ENCODE peak calls at places on chromosomes 13 and 19, in six cellular contexts. E is colonic mucosa, V is A549, Y is fibroblast of mammary gland, U is neural progenitor cell, H is prostate gland. N is an unnamed sample.

GRCh38 chr13:20125129-20125782 is 35.6 kb downstream of the GJA3 start:
- DNase-seq in V (no peak), Y (peak; percentile 81), H (no peak), E (no peak), U (no peak), N (no peak)

GRCh38 chr13:38008636-38009035 is 139.1 kb upstream of the TRPC4 start:
- DNase-seq in H (peak; percentile 16), U (no peak), Y (no peak), E (peak; percentile 37), V (no peak), N (no peak)

GRCh38 chr13:32938907-32939306 is 77.3 kb upstream of the KL start:
- DNase-seq in H (no peak), U (no peak), Y (peak; percentile 86), V (no peak), E (no peak), N (no peak)

GRCh38 chr19:33301011-33301899 is 1.1 kb downstream of the CEBPA start:
- DNase-seq in E (no peak), Y (no peak), H (peak; percentile 27), U (peak; percentile 59), V (no peak), N (peak; percentile 58)

GRCh38 chr19:38917921-38918491 is 6.0 kb upstream of the CCER2 start:
- DNase-seq in V (peak; percentile 90), E (no peak), Y (peak; percentile 9), H (no peak), U (peak; percentile 26), N (no peak)

GRCh38 chr19:29878973-29879654 is 62.9 kb upstream of the URI1 start:
- DNase-seq in H (no peak), V (peak; percentile 94), U (peak; percentile 18), E (no peak), Y (peak; percentile 65), N (peak; percentile 22)

GRCh38 chr19:13100031-13100588 is 2.5 kb downstream of the LYL1 start:
- DNase-seq in Y (peak; percentile 30), U (no peak), H (no peak), E (no peak), V (no peak), N (no peak)

GRCh38 chr19:17286742-17287141 is 5.0 kb downstream of the ANKLE1 start:
- DNase-seq in E (no peak), Y (no peak), U (no peak), V (no peak), H (no peak), N (no peak)

GRCh38 chr13:32917504-32917903 is 98.7 kb upstream of the KL start:
- DNase-seq in Y (peak; percentile 28), U (no peak), V (no peak), E (no peak), H (no peak), N (no peak)

GRCh38 chr19:37986048-37986750 is 79.2 kb downstream of the SIPA1L3 start:
- DNase-seq in V (no peak), Y (no peak), E (no peak), U (no peak), H (no peak), N (peak; percentile 74)

GRCh38 chr13:44516771-44517170 is 59.4 kb downstream of the TSC22D1 start:
- DNase-seq in Y (no peak), H (no peak), U (peak; percentile 47), E (no peak), V (no peak), N (no peak)

GRCh38 chr19:18348171-18348570 is 7.8 kb downstream of the PGPEP1 start:
- DNase-seq in U (no peak), H (no peak), Y (no peak), E (no peak), V (no peak), N (no peak)

GRCh38 chr13:48393030-48393697 is 19.7 kb downstream of the LPAR6 start:
- DNase-seq in H (no peak), Y (no peak), V (no peak), U (no peak), E (no peak), N (no peak)

GRCh38 chr13:30880756-30881155 is 25.3 kb upstream of the MEDAG start:
- DNase-seq in V (peak; percentile 12), H (no peak), U (no peak), E (no peak), Y (peak; percentile 98), N (no peak)

GRCh38 chr13:67934615-67935330 is 704.6 kb upstream of the PCDH9 start:
- DNase-seq in V (no peak), H (no peak), Y (no peak), E (no peak), U (no peak), N (no peak)

GRCh38 chr13:44470623-44471562 is 97.3 kb downstream of the SERP2 start:
- DNase-seq in V (no peak), H (no peak), E (no peak), Y (peak; percentile 56), U (peak; percentile 35), N (no peak)

GRCh38 chr13:40165533-40165932 is 500.9 kb downstream of the FOXO1 start:
- DNase-seq in U (no peak), V (no peak), E (no peak), H (no peak), Y (no peak), N (no peak)

GRCh38 chr19:51089786-51090185 is 7.1 kb upstream of the KLK14 start:
- DNase-seq in U (no peak), Y (no peak), E (no peak), H (no peak), V (no peak), N (no peak)

GRCh38 chr13:19864339-19865309 is 1.2 kb upstream of the ZMYM5 start:
- DNase-seq in H (peak; percentile 61), E (peak; percentile 80), V (peak; percentile 55), U (peak; percentile 64), Y (peak; percentile 78), N (peak; percentile 64)

GRCh38 chr13:31749929-31750328 is 10.6 kb downstream of the RXFP2 start:
- DNase-seq in E (no peak), V (no peak), Y (peak; percentile 98), H (no peak), U (no peak), N (no peak)

GRCh38 chr19:17021793-17022590 is 4.6 kb downstream of the CPAMD8 start:
- DNase-seq in Y (peak; percentile 58), H (peak; percentile 41), V (no peak), E (no peak), U (no peak), N (no peak)

GRCh38 chr19:15444505-15445226 is 5.1 kb downstream of the WIZ start:
- DNase-seq in Y (no peak), H (no peak), V (no peak), E (no peak), U (no peak), N (no peak)

GRCh38 chr19:7916137-7916907 is 1.7 kb downstream of the TGFBR3L start:
- DNase-seq in Y (no peak), E (no peak), V (no peak), H (no peak), U (peak; percentile 74), N (no peak)

GRCh38 chr13:52345048-52345447 is 60.9 kb downstream of the THSD1 start:
- DNase-seq in U (no peak), E (no peak), V (no peak), H (no peak), Y (peak; percentile 64), N (no peak)

GRCh38 chr19:30754162-30754561 is 382.0 kb downstream of the ZNF536 start:
- DNase-seq in E (no peak), V (no peak), H (no peak), U (no peak), Y (no peak), N (no peak)

GRCh38 chr13:60887711-60888110 is 490.7 kb downstream of the TDRD3 start:
- DNase-seq in Y (no peak), E (no peak), H (no peak), U (no peak), V (no peak), N (no peak)

GRCh38 chr13:63288576-63288975 is 1872.9 kb upstream of the PCDH20 start:
- DNase-seq in E (no peak), Y (no peak), V (no peak), H (no peak), U (no peak), N (no peak)

GRCh38 chr13:111132948-111133347 is 17.8 kb downstream of the ARHGEF7 start:
- DNase-seq in E (no peak), U (no peak), V (no peak), H (no peak), Y (no peak), N (no peak)

DNA sequence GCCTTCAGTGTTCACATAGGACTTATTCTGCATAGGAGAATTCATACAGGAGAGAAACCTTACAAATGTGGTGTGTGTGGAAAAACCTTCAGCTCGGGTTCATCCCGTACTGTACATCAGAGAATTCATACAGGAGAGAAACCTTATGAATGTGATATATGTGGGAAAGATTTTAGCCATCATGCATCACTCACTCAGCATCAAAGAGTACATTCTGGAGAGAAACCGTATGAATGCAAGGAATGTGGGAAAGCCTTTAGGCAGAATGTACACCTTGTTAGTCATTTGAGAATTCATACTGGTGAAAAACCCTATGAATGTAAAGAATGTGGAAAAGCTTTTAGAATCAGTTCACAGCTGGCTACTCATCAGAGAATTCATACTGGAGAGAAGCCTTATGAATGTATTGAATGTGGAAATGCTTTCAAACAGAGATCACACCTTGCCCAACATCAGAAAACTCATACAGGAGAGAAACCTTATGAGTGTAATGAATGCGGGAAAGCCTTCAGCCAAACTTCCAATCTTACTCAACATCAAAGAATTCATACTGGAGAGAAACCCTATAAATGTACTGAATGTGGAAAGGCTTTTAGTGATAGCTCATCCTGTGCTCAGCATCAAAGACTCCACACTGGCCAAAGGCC is 13.4 kb upstream of the ZFP28 start:
- DNase-seq in E (no peak), H (no peak), V (no peak), Y (no peak), U (no peak), N (no peak)
- H3K4me3 ChIP-seq in E (no peak overlapping the region), H (no peak overlapping the region), V (no peak overlapping the region), Y (no peak overlapping the region), U (no peak overlapping the region), N (no peak overlapping the region)

GRCh38 chr19:57648336-57649003 is 15.5 kb downstream of the ZNF211 start:
- DNase-seq in E (no peak), H (no peak), U (no peak), V (no peak), Y (no peak), N (peak; percentile 13)

GRCh38 chr19:57656346-57656745 is 12.4 kb upstream of the ZSCAN4 start:
- DNase-seq in H (no peak), Y (no peak), E (no peak), V (no peak), U (no peak), N (no peak)

GRCh38 chr19:57655443-57655842 is 13.3 kb upstream of the ZSCAN4 start:
- DNase-seq in E (no peak), U (no peak), Y (no peak), V (no peak), H (no peak), N (no peak)

GRCh38 chr19:57653689-57654088 is 15.0 kb upstream of the ZSCAN4 start:
- DNase-seq in E (no peak), H (no peak), U (no peak), V (no peak), Y (no peak), N (no peak)

GRCh38 chr19:57651654-57651996 is 17.1 kb upstream of the ZSCAN4 start:
- DNase-seq in E (no peak), U (peak; percentile 9), V (no peak), Y (no peak), H (no peak), N (no peak)
- H3K4me3 ChIP-seq in E (no peak overlapping the region), U (no peak overlapping the region), V (no peak overlapping the region), Y (no peak overlapping the region), H (no peak overlapping the region), N (no peak overlapping the region)

GRCh38 chr19:3365093-3365446 is 1.3 kb upstream of the NFIC start:
- DNase-seq in V (no peak), U (no peak), Y (no peak), H (no peak), E (no peak), N (no peak)
- H3K4me3 ChIP-seq in V (no peak overlapping the region), U (no peak overlapping the region), Y (no peak overlapping the region), H (no peak overlapping the region), E (no peak overlapping the region), N (no peak overlapping the region)

GRCh38 chr19:11038511-11038910 is 50.8 kb upstream of the LDLR start:
- DNase-seq in V (no peak), Y (no peak), H (no peak), E (no peak), U (no peak), N (no peak)
- H3K4me3 ChIP-seq in V (no peak overlapping the region), Y (no peak overlapping the region), H (no peak overlapping the region), E (no peak overlapping the region), U (no peak overlapping the region), N (no peak overlapping the region)